ENCODE peak calls at places on chromosomes 1 and 21, in six cellular contexts. X, F, A, B, J and M are unnamed samples.

GRCh38 chr1:2339206-2340085 is 51.9 kb downstream of the MORN1 start:
- ATAC-seq in X (no peak), F (no peak), A (no peak), B (no peak), J (no peak), M (no peak)

GRCh38 chr1:245154429-245155185 is at the start of gene KIF26B:
- ATAC-seq in X (no peak), F (no peak), A (peak), B (peak), J (no peak), M (peak)

GRCh38 chr21:37119421-37120218 is 46.6 kb downstream of the TTC3 start:
- ATAC-seq in X (no peak), F (no peak), A (no peak), B (no peak), J (no peak), M (peak)

GRCh38 chr1:50023292-50024159 is at the start of gene AGBL4:
- ATAC-seq in X (peak), F (no peak), A (peak), B (peak), J (peak), M (peak)

GRCh38 chr21:20997633-20998455 is at the start of gene NCAM2:
- ATAC-seq in X (peak), F (peak), A (peak), B (peak), J (peak), M (peak)

GRCh38 chr1:173122344-173122880 is 71.7 kb upstream of the TNFSF18 start:
- ATAC-seq in X (no peak), F (no peak), A (peak), B (peak), J (no peak), M (no peak)

GRCh38 chr1:171220551-171221175 is 27.6 kb upstream of the FMO1 start:
- ATAC-seq in X (no peak), F (no peak), A (peak), B (peak), J (no peak), M (no peak)

GRCh38 chr1:119958223-119958622 is 61.9 kb upstream of the ADAM30 start:
- ATAC-seq in X (no peak), F (no peak), A (peak), B (no peak), J (peak), M (no peak)

GRCh38 chr1:167484726-167485125 is 33.6 kb downstream of the CD247 start:
- ATAC-seq in X (no peak), F (no peak), A (no peak), B (no peak), J (no peak), M (no peak)

GRCh38 chr1:94273111-94273510 is 35.7 kb upstream of the ARHGAP29 start:
- ATAC-seq in X (no peak), F (no peak), A (no peak), B (no peak), J (no peak), M (no peak)

GRCh38 chr1:153849487-153850185 is 73.1 kb downstream of the GATAD2B start:
- ATAC-seq in X (no peak), F (peak), A (no peak), B (no peak), J (no peak), M (peak)

GRCh38 chr1:153293480-153293775 is 19.3 kb downstream of the PGLYRP3 start:
- ATAC-seq in X (no peak), F (no peak), A (no peak), B (no peak), J (no peak), M (no peak)

GRCh38 chr1:68229927-68230812 is 2.2 kb downstream of the WLS start:
- ATAC-seq in X (no peak), F (no peak), A (peak), B (no peak), J (no peak), M (no peak)

GRCh38 chr21:28342229-28342810 is 650.4 kb downstream of the LTN1 start:
- ATAC-seq in X (no peak), F (no peak), A (no peak), B (no peak), J (no peak), M (no peak)

GRCh38 chr21:26112127-26112742 is 58.3 kb downstream of the APP start:
- ATAC-seq in X (peak), F (no peak), A (peak), B (no peak), J (no peak), M (peak)

GRCh38 chr1:160260436-160261382 is 1.6 kb downstream of the DCAF8 start:
- ATAC-seq in X (no peak), F (no peak), A (no peak), B (no peak), J (no peak), M (no peak)

GRCh38 chr1:151838491-151839412 is 868 bp downstream of the C2CD4D start:
- ATAC-seq in X (peak), F (peak), A (peak), B (peak), J (peak), M (peak)

GRCh38 chr1:45914836-45915235 is 111.4 kb downstream of the MAST2 start:
- ATAC-seq in X (no peak), F (no peak), A (peak), B (no peak), J (no peak), M (no peak)

GRCh38 chr1:245201827-245202226 is 47.0 kb downstream of the KIF26B start:
- ATAC-seq in X (no peak), F (no peak), A (no peak), B (no peak), J (no peak), M (no peak)

GRCh38 chr1:102252731-102253360 is 256.1 kb upstream of the OLFM3 start:
- ATAC-seq in X (no peak), F (no peak), A (no peak), B (no peak), J (no peak), M (no peak)

GRCh38 chr1:162144853-162145252 is 75.4 kb downstream of the NOS1AP start:
- ATAC-seq in X (no peak), F (no peak), A (no peak), B (no peak), J (no peak), M (no peak)

GRCh38 chr21:32716486-32716885 is 11.3 kb downstream of the SYNJ1 start:
- ATAC-seq in X (no peak), F (no peak), A (no peak), B (no peak), J (no peak), M (no peak)

GRCh38 chr1:185644531-185644930 is 89.7 kb upstream of the HMCN1 start:
- ATAC-seq in X (no peak), F (no peak), A (no peak), B (no peak), J (no peak), M (peak)

GRCh38 chr1:168343566-168343965 is 62.9 kb downstream of the TBX19 start:
- ATAC-seq in X (no peak), F (no peak), A (peak), B (no peak), J (no peak), M (no peak)

GRCh38 chr1:36149973-36150295 is 648 bp upstream of the TRAPPC3 start:
- ATAC-seq in X (peak), F (no peak), A (no peak), B (no peak), J (no peak), M (no peak)

GRCh38 chr1:225700889-225701465 is 48.1 kb upstream of the ENAH start:
- ATAC-seq in X (no peak), F (no peak), A (no peak), B (no peak), J (no peak), M (no peak)

GRCh38 chr1:190949932-190950331 is 472.3 kb upstream of the BRINP3 start:
- ATAC-seq in X (no peak), F (no peak), A (no peak), B (no peak), J (peak), M (no peak)

GRCh38 chr1:224784606-224785328 is 144.7 kb upstream of the DNAH14 start:
- ATAC-seq in X (no peak), F (no peak), A (no peak), B (no peak), J (no peak), M (peak)

GRCh38 chr1:248906741-248907661 is 966 bp downstream of the PGBD2 start:
- ATAC-seq in X (no peak), F (peak), A (peak), B (no peak), J (no peak), M (peak)

GRCh38 chr1:118563969-118564951 is 379.2 kb upstream of the SPAG17 start:
- ATAC-seq in X (no peak), F (no peak), A (peak), B (peak), J (peak), M (no peak)

GRCh38 chr1:163410073-163410522 is 88.3 kb downstream of the NUF2 start:
- ATAC-seq in X (no peak), F (no peak), A (no peak), B (no peak), J (no peak), M (no peak)